ENCODE peak calls at places on chromosomes 5 and 9, in eight cellular contexts. Q is neural crest cell, Z is amygdala, L is AG09309, N is H54, P is GM13977, T is cardiac fibroblast, C is SK-N-SH. E is an unnamed sample.

GRCh38 chr9:71524446-71524845 is 243.9 kb downstream of the CEMIP2 start:
- DNase-seq in L (no peak), Q (no peak), C (no peak), T (no peak), N (no peak), Z (no peak), P (no peak), E (no peak)

GRCh38 chr5:40486437-40487270 is 193.1 kb upstream of the PTGER4 start:
- DNase-seq in C (no peak), L (no peak), N (no peak), Q (no peak), T (no peak), P (peak), Z (no peak), E (peak)

GRCh38 chr5:179621551-179621971 is 1.9 kb downstream of the HNRNPH1 start:
- DNase-seq in P (no peak), L (no peak), Z (no peak), T (no peak), N (no peak), C (no peak), Q (no peak), E (no peak)

GRCh38 chr9:91033802-91034201 is 232.2 kb downstream of the SYK start:
- DNase-seq in Z (no peak), N (peak), T (no peak), P (peak), Q (no peak), C (no peak), L (no peak), E (peak)

GRCh38 chr9:79604149-79604548 is 32.4 kb downstream of the TLE4 start:
- DNase-seq in C (no peak), Q (no peak), N (no peak), P (no peak), L (no peak), Z (no peak), T (no peak), E (no peak)

GRCh38 chr5:107337281-107337680 is 333.5 kb downstream of the EFNA5 start:
- DNase-seq in C (no peak), N (peak), P (no peak), Q (no peak), T (no peak), Z (no peak), L (no peak), E (no peak)

GRCh38 chr9:78821126-78821822 is 524.3 kb downstream of the PSAT1 start:
- DNase-seq in Z (no peak), P (peak), T (peak), N (peak), C (peak), L (no peak), Q (no peak), E (peak)

GRCh38 chr5:132877938-132878337 is 4.5 kb downstream of the LEAP2 start:
- DNase-seq in N (no peak), Z (peak), Q (no peak), C (no peak), T (peak), P (no peak), L (no peak), E (no peak)

GRCh38 chr5:31366941-31367340 is 165.0 kb downstream of the DROSHA start:
- DNase-seq in C (no peak), T (peak), N (no peak), P (no peak), Q (no peak), Z (no peak), L (no peak), E (no peak)

GRCh38 chr5:17398439-17398838 is 99.6 kb upstream of the TAF11L2 start:
- DNase-seq in Q (no peak), L (peak), N (peak), P (no peak), C (peak), Z (no peak), T (peak), E (no peak)

GRCh38 chr5:115813719-115814118 is 2.7 kb downstream of the CDO1 start:
- DNase-seq in C (no peak), T (no peak), P (no peak), Z (no peak), N (no peak), L (no peak), Q (no peak), E (no peak)

GRCh38 chr5:131096774-131097695 is 68.0 kb downstream of the HINT1 start:
- DNase-seq in L (no peak), P (no peak), Q (no peak), C (no peak), T (no peak), Z (no peak), N (no peak), E (no peak)

GRCh38 chr9:6759114-6759977 is 1.6 kb downstream of the KDM4C start:
- DNase-seq in N (peak), Z (no peak), T (peak), L (peak), C (peak), Q (no peak), P (peak), E (no peak)

GRCh38 chr9:76624381-76625048 is 139.7 kb upstream of the PCA3 start:
- DNase-seq in N (no peak), Z (no peak), P (peak), Q (no peak), L (no peak), C (no peak), T (no peak), E (no peak)

GRCh38 chr5:151086905-151087360 is 6.1 kb upstream of the TNIP1 start:
- DNase-seq in L (no peak), T (no peak), N (no peak), Q (no peak), C (no peak), Z (no peak), P (peak), E (peak)

GRCh38 chr5:144567416-144567770 is 396.7 kb downstream of the KCTD16 start:
- DNase-seq in Z (no peak), L (no peak), C (no peak), N (peak), Q (no peak), T (no peak), P (no peak), E (no peak)

GRCh38 chr5:27315541-27316282 is 277.3 kb upstream of the CDH9 start:
- DNase-seq in T (peak), L (peak), Q (no peak), Z (no peak), P (no peak), C (no peak), N (peak), E (no peak)

GRCh38 chr5:179955062-179955461 is 47.4 kb upstream of the TBC1D9B start:
- DNase-seq in T (no peak), P (no peak), Z (no peak), N (no peak), Q (no peak), L (no peak), C (no peak), E (no peak)

GRCh38 chr9:128882677-128883590 is 1.0 kb downstream of the LRRC8A start:
- DNase-seq in N (no peak), P (no peak), Z (no peak), T (no peak), L (no peak), C (peak), Q (no peak), E (no peak)

GRCh38 chr9:37994639-37995347 is 74.2 kb downstream of the SHB start:
- DNase-seq in Z (peak), N (no peak), T (peak), L (no peak), Q (no peak), C (peak), P (peak), E (peak)

GRCh38 chr9:120869360-120869687 is 7.7 kb downstream of the PHF19 start:
- DNase-seq in P (no peak), Q (no peak), N (no peak), T (no peak), C (no peak), L (no peak), Z (no peak), E (no peak)

GRCh38 chr5:168987540-168988300 is 313.2 kb downstream of the SLIT3 start:
- DNase-seq in P (peak), T (peak), Q (peak), C (peak), L (peak), Z (peak), N (peak), E (peak)

GRCh38 chr9:99601506-99601905 is 220.2 kb upstream of the NR4A3 start:
- DNase-seq in C (no peak), N (no peak), P (no peak), Z (no peak), Q (no peak), L (no peak), T (peak), E (no peak)

GRCh38 chr5:150398432-150399157 is 14.1 kb downstream of the CD74 start:
- DNase-seq in N (no peak), P (peak), Z (no peak), L (no peak), C (no peak), Q (no peak), T (no peak), E (peak)

GRCh38 chr5:154967419-154968024 is 26.6 kb downstream of the MRPL22 start:
- DNase-seq in T (peak), L (no peak), P (no peak), Z (peak), N (no peak), Q (no peak), C (peak), E (peak)

GRCh38 chr5:23025604-23026003 is 172.5 kb upstream of the CDH12 start:
- DNase-seq in T (no peak), Q (no peak), N (no peak), P (no peak), Z (no peak), C (no peak), L (no peak), E (no peak)

GRCh38 chr9:94479757-94480156 is 75.1 kb upstream of the PCAT7 start:
- DNase-seq in Q (no peak), Z (no peak), P (no peak), C (peak), T (no peak), L (no peak), N (no peak), E (no peak)

GRCh38 chr9:3508078-3508431 is 17.7 kb downstream of the RFX3 start:
- DNase-seq in L (no peak), C (no peak), N (no peak), Z (no peak), P (no peak), Q (no peak), T (no peak), E (no peak)

GRCh38 chr5:28542968-28543367 is 1504.6 kb upstream of the CDH9 start:
- DNase-seq in Z (no peak), P (no peak), C (no peak), L (no peak), T (peak), Q (no peak), N (peak), E (no peak)

GRCh38 chr9:110153431-110153830 is 54.5 kb downstream of the C9orf152 start:
- DNase-seq in T (no peak), P (no peak), N (no peak), Z (no peak), C (no peak), L (no peak), Q (no peak), E (no peak)

GRCh38 chr9:113375057-113376023 is 1.4 kb downstream of the HDHD3 start:
- DNase-seq in C (no peak), Q (no peak), T (no peak), Z (no peak), L (no peak), P (no peak), N (peak), E (no peak)

GRCh38 chr9:89795555-89796195 is 190.9 kb downstream of the GADD45G start:
- DNase-seq in T (no peak), C (no peak), P (peak), Q (no peak), L (no peak), N (no peak), Z (no peak), E (no peak)

GRCh38 chr9:94286056-94286455 is 27.0 kb downstream of the ZNF169 start:
- DNase-seq in L (no peak), Q (no peak), N (no peak), T (no peak), Z (no peak), P (no peak), C (no peak), E (no peak)

GRCh38 chr9:73081979-73082657 is 69.5 kb upstream of the ANXA1 start:
- DNase-seq in L (peak), N (peak), Q (no peak), C (peak), T (peak), Z (peak), P (peak), E (peak)

GRCh38 chr5:38426986-38427950 is 129.2 kb downstream of the LIFR start:
- DNase-seq in C (no peak), T (no peak), Z (no peak), P (no peak), L (no peak), Q (no peak), N (no peak), E (no peak)

GRCh38 chr5:7762267-7762666 is 88.7 kb downstream of the CFAP90 start:
- DNase-seq in Z (no peak), Q (no peak), C (no peak), P (peak), T (no peak), L (no peak), N (no peak), E (no peak)

GRCh38 chr5:171840066-171840465 is 54.4 kb downstream of the SMIM23 start:
- DNase-seq in C (no peak), P (no peak), L (no peak), T (no peak), N (no peak), Z (no peak), Q (no peak), E (no peak)

GRCh38 chr5:73565166-73565968 is at the start of the genes ANKRA2 and UTP15:
- DNase-seq in P (peak), Q (peak), N (peak), T (peak), L (peak), C (peak), Z (peak), E (peak)

GRCh38 chr9:7756088-7756487 is 43.5 kb downstream of the DMAC1 start:
- DNase-seq in T (no peak), L (no peak), N (no peak), P (peak), C (no peak), Z (no peak), Q (no peak), E (peak)

E was measured in CD4-positive, CD25-positive, alpha-beta regulatory T cell.